ENCODE peak calls at places on chromosomes 2 and 18, in ten cellular contexts. V is AG04450, B is neural progenitor cell, Y is upper lobe of left lung, P is endodermal cell, K is right lobe of liver, Q is stomach, H is spleen, T is left ventricle myocardium inferior, U is sigmoid colon. N is an unnamed sample.
A peak's percentile ranks its signal among the peaks of the same experiment; 100 is the strongest.

GRCh38 chr18:55743701-55744100 is 155.7 kb upstream of the TCF4 start:
- DNase-seq in V (no peak), B (no peak), Y (no peak), P (no peak), K (no peak), Q (no peak), H (no peak), T (no peak), U (no peak), N (no peak)

GRCh38 chr2:113078350-113078839 is 10.6 kb downstream of the IL1F10 start:
- DNase-seq in V (no peak), B (no peak), Y (no peak), P (no peak), K (peak; percentile 57), Q (peak; percentile 52), H (no peak), T (no peak), U (no peak), N (no peak)

GRCh38 chr2:173661586-173661985 is 303.6 kb downstream of the SP3 start:
- DNase-seq in V (no peak), B (no peak), Y (no peak), P (no peak), K (no peak), Q (no peak), H (no peak), T (no peak), U (no peak), N (no peak)

GRCh38 chr18:48356151-48356745 is 52.9 kb downstream of the ZBTB7C start:
- DNase-seq in V (no peak), B (no peak), Y (no peak), P (peak; percentile 36), K (no peak), Q (no peak), H (no peak), T (no peak), U (peak; percentile 52), N (no peak)

GRCh38 chr2:191321861-191322662 is 76.9 kb downstream of the MYO1B start:
- DNase-seq in V (no peak), B (peak; percentile 53), Y (no peak), P (peak; percentile 87), K (no peak), Q (no peak), H (no peak), T (no peak), U (no peak), N (no peak)

GRCh38 chr2:98551316-98551715 is 57.0 kb downstream of the COA5 start:
- DNase-seq in V (no peak), B (no peak), Y (no peak), P (no peak), K (no peak), Q (no peak), H (no peak), T (no peak), U (no peak), N (no peak)

GRCh38 chr2:31382452-31383120 is 32.0 kb downstream of the XDH start:
- DNase-seq in V (peak; percentile 21), B (no peak), Y (no peak), P (peak; percentile 66), K (no peak), Q (no peak), H (no peak), T (no peak), U (no peak), N (no peak)

GRCh38 chr2:18123211-18123570 is 244.7 kb downstream of the KCNS3 start:
- DNase-seq in V (no peak), B (no peak), Y (no peak), P (no peak), K (no peak), Q (no peak), H (no peak), T (no peak), U (no peak), N (no peak)

DNA sequence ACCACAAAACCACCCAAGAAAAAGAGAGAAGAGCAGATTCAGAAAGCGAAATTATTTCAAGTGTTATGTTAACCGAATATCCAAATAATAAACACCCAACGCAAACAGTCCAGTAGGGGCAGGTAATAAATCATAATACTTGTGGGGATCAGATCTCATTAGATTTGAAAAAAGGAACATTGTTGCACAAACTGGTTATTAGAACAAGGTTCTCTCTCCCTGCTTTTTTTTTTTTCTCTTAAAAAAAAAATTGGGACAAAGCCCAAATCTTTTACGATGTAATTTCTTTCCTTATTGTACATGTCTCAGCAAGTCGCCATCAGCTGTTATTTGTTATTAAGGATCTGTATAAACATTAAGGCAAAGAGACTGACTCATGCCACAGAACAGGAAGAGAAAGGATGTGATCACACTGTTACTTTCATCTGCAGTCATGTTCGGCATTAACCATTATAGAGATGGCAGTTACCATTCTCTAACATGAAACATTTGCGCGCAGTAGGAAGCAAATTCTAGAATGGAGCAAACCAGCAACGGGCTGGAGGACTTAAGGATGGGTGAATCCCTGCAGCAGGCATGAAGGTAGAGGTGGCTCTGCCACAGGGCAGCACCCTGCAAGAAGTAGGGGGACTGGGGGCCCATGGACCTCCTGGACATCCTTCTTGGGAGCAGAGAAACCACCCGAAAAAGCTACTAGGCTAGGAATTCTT is 42.0 kb downstream of the EPHA4 start:
- DNase-seq in V (peak; percentile 63), B (no peak), Y (no peak), P (no peak), K (no peak), Q (no peak), H (no peak), T (no peak), U (no peak), N (peak; percentile 33)
- H3K4me3 ChIP-seq in V (peak overlapping the region; percentile 12), B (no peak overlapping the region), Y (no peak overlapping the region), P (peak overlapping the region; percentile 26), K (no peak overlapping the region), Q (no peak overlapping the region), H (peak overlapping the region; percentile 16), T (peak overlapping the region; percentile 32), U (no peak overlapping the region), N (peak overlapping the region; percentile 7)

GRCh38 chr2:45941758-45942738 is 290.6 kb downstream of the PRKCE start:
- DNase-seq in V (no peak), B (no peak), Y (no peak), P (no peak), K (no peak), Q (no peak), H (no peak), T (no peak), U (no peak), N (no peak)

GRCh38 chr2:45946023-45946422 is 294.5 kb downstream of the PRKCE start:
- DNase-seq in V (no peak), B (no peak), Y (no peak), P (no peak), K (no peak), Q (peak; percentile 78), H (no peak), T (no peak), U (no peak), N (no peak)

GRCh38 chr2:45945182-45945779 is 293.8 kb downstream of the PRKCE start:
- DNase-seq in V (no peak), B (no peak), Y (no peak), P (no peak), K (no peak), Q (no peak), H (no peak), T (no peak), U (no peak), N (no peak)

GRCh38 chr2:45944075-45944474 is 292.6 kb downstream of the PRKCE start:
- DNase-seq in V (peak; percentile 34), B (no peak), Y (no peak), P (no peak), K (no peak), Q (no peak), H (no peak), T (no peak), U (no peak), N (no peak)

DNA sequence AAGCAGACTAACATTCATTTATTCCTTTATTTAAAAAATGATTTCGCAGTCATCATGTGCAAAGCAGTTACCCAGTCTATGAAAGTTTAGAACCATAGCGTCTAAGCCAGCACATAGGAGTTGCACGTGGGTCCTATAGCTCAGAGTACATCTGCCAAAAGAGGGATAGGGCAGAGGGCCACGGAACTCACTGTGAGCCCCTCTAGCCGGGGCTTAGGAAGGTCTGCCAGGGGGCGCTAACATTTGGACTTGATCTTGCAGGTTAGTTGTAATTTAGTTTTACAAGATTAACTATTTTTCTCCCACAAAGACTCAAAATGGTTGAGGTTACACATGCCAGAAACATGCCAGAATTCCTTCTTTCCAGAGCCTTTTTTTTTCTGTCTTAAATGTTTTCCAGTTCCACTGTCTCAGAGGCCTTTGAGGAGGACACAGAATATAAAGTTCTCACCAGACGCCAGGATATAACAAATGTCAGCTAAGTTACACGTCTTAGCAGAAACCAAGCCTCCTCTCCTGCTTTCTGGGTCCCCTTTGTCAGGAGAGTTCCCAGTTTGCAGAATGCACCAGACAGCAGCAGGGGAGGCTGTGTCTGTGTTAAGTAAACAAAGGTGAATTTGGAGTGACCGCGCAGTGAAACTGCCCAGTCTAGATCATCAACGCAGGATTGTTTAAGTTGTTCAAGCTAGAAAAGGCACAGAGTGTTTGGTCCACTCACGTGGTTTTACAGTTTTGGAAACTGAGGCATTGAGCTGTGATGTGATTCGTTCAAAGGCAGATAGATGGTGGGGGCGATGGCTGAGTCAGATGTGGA is 292.0 kb downstream of the PRKCE start:
- DNase-seq in V (no peak), B (no peak), Y (no peak), P (peak; percentile 72), K (no peak), Q (no peak), H (no peak), T (no peak), U (no peak), N (no peak)
- TF ChIP-seq CTCF in V (no peak), B (peak; percentile 12), Y (no peak), P (peak; percentile 66), K (no peak), Q (no peak), H (no peak), T (no peak), U (no peak), N (no peak)

GRCh38 chr2:201854221-201854801 is 48.0 kb downstream of the CDK15 start:
- DNase-seq in V (peak; percentile 93), B (no peak), Y (no peak), P (no peak), K (no peak), Q (no peak), H (no peak), T (no peak), U (no peak), N (peak; percentile 99)

GRCh38 chr2:201857326-201857725 is 51.0 kb downstream of the CDK15 start:
- DNase-seq in V (no peak), B (no peak), Y (no peak), P (no peak), K (no peak), Q (no peak), H (no peak), T (no peak), U (no peak), N (no peak)

GRCh38 chr2:201856561-201856960 is 50.2 kb downstream of the CDK15 start:
- DNase-seq in V (no peak), B (no peak), Y (peak; percentile 42), P (no peak), K (no peak), Q (no peak), H (no peak), T (no peak), U (no peak), N (no peak)

GRCh38 chr2:201854841-201855240 is 48.5 kb downstream of the CDK15 start:
- DNase-seq in V (peak; percentile 49), B (no peak), Y (no peak), P (no peak), K (no peak), Q (no peak), H (no peak), T (no peak), U (no peak), N (peak; percentile 46)

DNA sequence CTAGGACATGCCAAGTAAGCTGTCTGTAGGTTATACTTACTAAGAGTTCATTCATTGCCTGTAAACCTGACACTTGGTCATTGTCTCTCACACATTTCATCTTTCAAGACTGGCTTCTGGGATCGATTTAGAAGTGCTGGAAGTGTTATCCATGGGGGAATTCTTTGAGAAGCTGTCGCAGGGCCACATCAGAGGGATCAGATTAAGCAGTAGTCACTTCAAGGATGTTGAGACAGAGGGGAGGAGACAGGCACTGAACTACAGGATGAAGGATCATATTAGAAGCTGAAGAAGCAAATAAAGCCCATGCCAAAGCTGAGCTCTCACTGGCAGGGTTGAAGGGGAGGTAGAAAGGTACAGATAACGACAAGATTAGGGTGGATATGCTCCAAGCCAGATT is 49.0 kb downstream of the CDK15 start:
- DNase-seq in V (no peak), B (no peak), Y (no peak), P (no peak), K (no peak), Q (no peak), H (no peak), T (no peak), U (no peak), N (no peak)
- H3K4me3 ChIP-seq in V (no peak overlapping the region), B (no peak overlapping the region), Y (no peak overlapping the region), P (no peak overlapping the region), K (no peak overlapping the region), Q (no peak overlapping the region), H (no peak overlapping the region), T (no peak overlapping the region), U (no peak overlapping the region), N (peak overlapping the region; percentile 13)

DNA sequence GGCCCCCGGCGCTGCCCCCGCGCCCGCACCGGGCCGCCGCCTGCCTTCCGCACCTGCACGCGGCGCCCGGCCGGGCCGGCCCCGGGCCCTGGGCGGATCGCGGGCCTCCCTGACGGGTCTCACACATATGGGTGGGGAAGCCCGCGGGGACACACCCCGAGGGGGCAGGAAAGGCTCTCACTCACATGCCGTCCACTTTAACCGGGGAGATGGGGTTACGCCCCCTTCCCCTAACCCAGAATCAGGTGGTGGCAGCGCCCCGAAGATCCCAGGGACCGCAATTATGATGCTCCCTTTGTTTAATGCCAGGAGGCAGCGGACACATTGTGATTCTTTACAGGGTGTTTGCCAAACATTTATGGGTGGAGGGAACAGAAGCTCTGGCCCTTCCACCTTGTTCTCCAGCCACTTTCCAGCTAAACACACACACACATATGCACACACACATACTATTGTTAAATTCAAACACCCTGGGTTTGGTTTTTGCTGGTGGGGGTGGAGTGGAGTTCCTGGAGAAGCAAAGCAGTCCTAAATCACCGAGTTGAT is 433 bp upstream of the ANKRD44 start:
- DNase-seq in V (no peak), B (no peak), Y (no peak), P (no peak), K (no peak), Q (no peak), H (no peak), T (no peak), U (no peak), N (no peak)
- TF ChIP-seq CTCF in V (no peak), B (no peak), Y (no peak), P (no peak), K (no peak), Q (no peak), H (no peak), T (no peak), U (no peak), N (no peak)